ENCODE peak calls at places on chromosome 5, in seven cellular contexts. O is lower lobe of right lung, X is GM12864, C is hepatocyte, G is ovary, J is AG09319, D is uterus. Q is an unnamed sample.

GRCh38 chr5:219492-219891 is 1.4 kb downstream of the SDHA start:
- DNase-seq in C (no peak), X (no peak), D (no peak), O (no peak), G (no peak), J (no peak), Q (no peak)

GRCh38 chr5:31781772-31782171 is 142.8 kb downstream of the PDZD2 start:
- DNase-seq in G (no peak), O (no peak), C (no peak), X (no peak), J (no peak), D (no peak), Q (no peak)

GRCh38 chr5:9739135-9739534 is 109.0 kb upstream of the TAS2R1 start:
- DNase-seq in J (no peak), X (no peak), O (no peak), D (no peak), G (no peak), C (no peak), Q (no peak)

GRCh38 chr5:34483442-34484033 is 172.6 kb upstream of the RAI14 start:
- DNase-seq in O (no peak), X (no peak), D (no peak), G (no peak), J (no peak), C (no peak), Q (no peak)

GRCh38 chr5:4514067-4514648 is 626.0 kb upstream of the ADAMTS16 start:
- DNase-seq in X (no peak), J (no peak), G (no peak), C (no peak), D (no peak), O (no peak), Q (peak; percentile 53)

GRCh38 chr5:160629007-160629402 is 207.3 kb downstream of the PTTG1 start:
- DNase-seq in G (no peak), O (no peak), X (no peak), D (no peak), J (no peak), C (no peak), Q (no peak)

GRCh38 chr5:96292582-96293247 is 140.3 kb downstream of the PCSK1 start:
- DNase-seq in X (no peak), D (no peak), J (no peak), C (no peak), O (no peak), G (no peak), Q (no peak)

GRCh38 chr5:149383399-149383798 is 4.3 kb upstream of the IL17B start:
- DNase-seq in X (no peak), O (no peak), D (peak; percentile 89), C (no peak), J (no peak), G (peak; percentile 54), Q (no peak)

GRCh38 chr5:56126487-56127179 is 106.5 kb downstream of the ANKRD55 start:
- DNase-seq in D (no peak), O (no peak), G (no peak), X (no peak), J (no peak), C (no peak), Q (no peak)

GRCh38 chr5:170434953-170435605 is 45.9 kb upstream of the KCNMB1 start:
- DNase-seq in X (peak; percentile 2), D (peak; percentile 51), G (peak; percentile 42), O (peak; percentile 73), J (peak; percentile 15), C (peak; percentile 80), Q (no peak)

GRCh38 chr5:98770158-98770910 is 3.1 kb upstream of the RGMB start:
- DNase-seq in X (no peak), J (peak; percentile 39), D (peak; percentile 66), O (peak; percentile 59), C (peak; percentile 65), G (peak; percentile 56), Q (no peak)

GRCh38 chr5:173764321-173765029 is 123.7 kb upstream of the CPEB4 start:
- DNase-seq in C (peak; percentile 92), G (peak; percentile 89), J (peak; percentile 77), X (no peak), O (peak; percentile 76), D (peak; percentile 92), Q (peak; percentile 94)

GRCh38 chr5:74938250-74938649 is 72.1 kb upstream of the FAM169A start:
- DNase-seq in G (no peak), O (no peak), D (no peak), J (no peak), X (no peak), C (no peak), Q (no peak)

GRCh38 chr5:168879929-168880328 is 300.8 kb upstream of the PANK3 start:
- DNase-seq in X (peak; percentile 36), C (peak; percentile 37), G (no peak), O (no peak), J (no peak), D (no peak), Q (no peak)

GRCh38 chr5:102858221-102858620 is 103.1 kb downstream of the PAM start:
- DNase-seq in J (no peak), G (no peak), C (no peak), D (no peak), O (no peak), X (no peak), Q (no peak)

GRCh38 chr5:149775785-149776184 is 45.7 kb downstream of the PPARGC1B start:
- DNase-seq in C (peak; percentile 46), G (no peak), D (no peak), X (no peak), J (no peak), O (no peak), Q (no peak)

GRCh38 chr5:155489949-155490348 is 476.4 kb downstream of the KIF4B start:
- DNase-seq in G (no peak), X (no peak), C (no peak), D (no peak), O (no peak), J (no peak), Q (no peak)

GRCh38 chr5:67291671-67292070 is 95.1 kb upstream of the CD180 start:
- DNase-seq in J (no peak), X (no peak), O (no peak), G (no peak), D (no peak), C (no peak), Q (no peak)

GRCh38 chr5:154713615-154714125 is 41.5 kb upstream of the LARP1 start:
- DNase-seq in D (no peak), C (no peak), G (no peak), X (no peak), O (no peak), J (no peak), Q (no peak)

GRCh38 chr5:141560141-141560540 is 58.7 kb downstream of the DIAPH1 start:
- DNase-seq in O (no peak), X (no peak), J (no peak), G (no peak), C (peak; percentile 20), D (peak; percentile 23), Q (no peak)

GRCh38 chr5:123304777-123305316 is 118.4 kb downstream of the CEP120 start:
- DNase-seq in X (no peak), G (no peak), C (no peak), J (no peak), O (no peak), D (no peak), Q (no peak)

DNA sequence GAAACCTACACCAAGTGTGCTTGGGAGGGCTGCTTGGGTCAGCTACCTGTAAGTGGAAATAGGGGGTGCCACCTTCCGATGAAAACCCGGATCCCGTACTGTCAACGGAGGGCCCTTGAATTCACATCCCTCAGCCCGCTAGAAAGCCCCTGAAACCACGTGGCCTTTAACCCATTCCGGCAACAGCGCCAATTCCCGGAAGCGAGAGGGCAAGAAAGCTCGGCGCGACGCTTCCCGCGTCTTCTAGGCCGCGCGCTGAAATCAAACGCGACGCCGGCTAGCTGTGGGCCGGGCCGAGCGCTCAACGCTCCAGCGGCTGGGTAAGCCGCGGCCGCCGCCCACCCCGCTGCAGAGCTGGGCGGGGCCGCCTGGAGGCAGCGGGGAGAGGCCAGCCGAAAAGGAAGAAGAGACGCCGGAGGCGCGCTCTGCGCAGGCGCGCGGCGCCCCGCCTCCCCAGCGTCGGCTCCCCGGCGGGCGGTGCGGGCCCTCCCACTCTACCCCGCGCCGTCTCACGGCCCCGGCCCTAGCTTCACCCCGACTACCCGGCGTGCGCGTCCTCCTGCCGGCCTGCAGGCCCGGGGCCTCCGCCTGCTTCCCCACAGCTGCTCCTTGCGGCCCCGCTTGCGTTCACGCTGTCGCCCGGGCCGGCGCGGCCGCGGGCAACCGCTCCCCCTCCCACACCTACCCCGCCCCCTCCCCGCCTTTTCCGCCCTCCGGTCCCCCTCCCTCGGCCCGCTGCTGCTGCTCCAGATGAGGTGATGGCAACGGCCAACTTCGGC is at the start of gene KIF2A:
- DNase-seq in C (peak; percentile 97), D (peak; percentile 84), O (peak; percentile 92), J (peak; percentile 76), G (peak; percentile 84), X (peak; percentile 78), Q (peak; percentile 95)
- TF ChIP-seq CTCF in C (no peak), D (peak; percentile 6), O (peak; percentile 16), J (no peak), G (peak; percentile 30), X (peak; percentile 8), Q (peak; percentile 36)

GRCh38 chr5:177098772-177099152 is 12.0 kb downstream of the FGFR4 start:
- DNase-seq in G (peak; percentile 42), J (no peak), D (no peak), X (no peak), O (no peak), C (no peak), Q (no peak)

GRCh38 chr5:177095088-177095669 is 8.5 kb downstream of the FGFR4 start:
- DNase-seq in J (no peak), O (no peak), C (no peak), D (no peak), X (no peak), G (peak; percentile 31), Q (no peak)

GRCh38 chr5:177098103-177098771 is 11.5 kb downstream of the FGFR4 start:
- DNase-seq in J (no peak), X (no peak), D (no peak), G (peak; percentile 60), O (no peak), C (no peak), Q (no peak)

GRCh38 chr5:177096162-177097015 is 9.7 kb downstream of the FGFR4 start:
- DNase-seq in O (no peak), G (no peak), X (no peak), D (no peak), C (no peak), J (no peak), Q (no peak)

GRCh38 chr5:177097016-177097985 is 10.6 kb downstream of the FGFR4 start:
- DNase-seq in J (no peak), D (no peak), X (no peak), O (no peak), C (no peak), G (peak; percentile 30), Q (no peak)
- TF ChIP-seq CTCF in J (no peak), D (no peak), X (no peak), O (no peak), C (no peak), G (no peak), Q (no peak)

DNA sequence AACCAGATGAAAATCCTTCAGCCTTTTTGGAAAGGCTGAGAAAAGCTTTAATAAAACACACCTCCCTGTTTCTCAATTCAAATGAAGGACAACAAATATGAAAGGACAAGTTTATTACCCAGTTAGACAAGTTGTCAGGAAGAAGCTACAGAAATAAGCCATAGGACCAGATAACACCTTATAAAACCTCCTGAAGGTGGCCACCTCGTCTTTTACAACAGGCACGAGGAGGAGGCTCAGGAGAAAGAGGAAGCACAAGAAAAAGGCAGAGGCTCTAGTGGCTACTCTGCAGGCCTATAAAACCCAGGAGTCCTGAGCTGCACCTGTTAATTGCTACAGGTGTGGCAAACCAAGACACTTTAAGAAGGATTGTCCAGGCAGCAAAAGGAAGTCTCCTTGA is 352.1 kb upstream of the CDH18 start:
- DNase-seq in G (no peak), C (no peak), J (no peak), D (no peak), O (no peak), X (no peak), Q (no peak)
- TF ChIP-seq CTCF in G (no peak), C (no peak), J (no peak), D (no peak), O (no peak), X (no peak), Q (no peak)

GRCh38 chr5:92838253-92838652 is 742.8 kb downstream of the NR2F1-AS1 start:
- DNase-seq in O (no peak), J (no peak), D (no peak), C (peak; percentile 14), G (no peak), X (no peak), Q (no peak)
- TF ChIP-seq CTCF in O (no peak), J (no peak), D (no peak), C (peak; percentile 34), G (no peak), X (no peak), Q (no peak)

Q was measured in esophagus muscularis mucosa.